ENCODE peak calls at places on chromosomes 12 and 14, in six cellular contexts. M, U, Y, N, J and I are unnamed samples.

GRCh38 chr12:46585854-46586621 is 213.5 kb upstream of the SLC38A2 start:
- DNase-seq in J (peak; percentile 47), U (peak; percentile 45), M (peak; percentile 93), Y (peak; percentile 42), N (no peak), I (peak; percentile 49)

GRCh38 chr14:29144598-29144997 is 378.0 kb downstream of the FOXG1 start:
- DNase-seq in N (no peak), Y (no peak), J (no peak), M (peak; percentile 66), U (no peak), I (no peak)

GRCh38 chr12:47715393-47715876 is 9.6 kb upstream of the RPAP3 start:
- DNase-seq in N (no peak), J (peak; percentile 89), U (peak; percentile 71), M (peak; percentile 91), Y (peak; percentile 63), I (peak; percentile 91)

GRCh38 chr12:93634416-93634815 is 42.8 kb upstream of the CRADD start:
- DNase-seq in M (peak; percentile 46), J (no peak), N (no peak), U (no peak), Y (no peak), I (no peak)

GRCh38 chr12:4015225-4016076 is 142.3 kb upstream of the PARP11 start:
- DNase-seq in J (no peak), N (no peak), Y (no peak), M (no peak), U (peak; percentile 12), I (no peak)

GRCh38 chr12:1630081-1630826 is 1.2 kb downstream of the WNT5B start:
- DNase-seq in M (peak; percentile 36), J (peak; percentile 43), Y (peak; percentile 37), N (no peak), U (peak; percentile 15), I (peak; percentile 27)

GRCh38 chr12:11014234-11014633 is 8.2 kb downstream of the TAS2R19 start:
- DNase-seq in J (no peak), M (no peak), U (no peak), Y (no peak), N (no peak), I (no peak)

GRCh38 chr14:88559852-88560251 is 3.0 kb upstream of the ZC3H14 start:
- DNase-seq in M (peak; percentile 63), U (no peak), J (peak; percentile 27), Y (no peak), N (no peak), I (no peak)

GRCh38 chr14:49019467-49020100 is 566.6 kb downstream of the RPS29 start:
- DNase-seq in U (no peak), M (no peak), N (no peak), Y (no peak), J (peak; percentile 2), I (no peak)

GRCh38 chr12:30110970-30111586 is 327.3 kb upstream of the TMTC1 start:
- DNase-seq in U (no peak), M (peak; percentile 51), Y (no peak), J (no peak), N (no peak), I (no peak)

GRCh38 chr14:56207626-56208297 is 89.6 kb downstream of the PELI2 start:
- DNase-seq in N (no peak), M (peak; percentile 25), Y (no peak), J (no peak), U (no peak), I (no peak)

GRCh38 chr12:47768323-47768811 is 4.7 kb upstream of the SLC48A1 start:
- DNase-seq in Y (no peak), N (no peak), J (no peak), M (peak; percentile 92), U (no peak), I (no peak)

GRCh38 chr12:77837876-77838291 is 7.2 kb downstream of the NAV3 start:
- DNase-seq in N (no peak), M (no peak), U (no peak), J (no peak), Y (no peak), I (no peak)

GRCh38 chr12:109625131-109625559 is 51.6 kb downstream of the MVK start:
- DNase-seq in U (no peak), Y (no peak), N (no peak), M (peak; percentile 62), J (no peak), I (no peak)

GRCh38 chr12:56461235-56462159 is 6.9 kb upstream of the SPRYD4 start:
- DNase-seq in N (no peak), U (no peak), M (peak; percentile 65), J (no peak), Y (no peak), I (no peak)

GRCh38 chr12:47297993-47298392 is 218.2 kb upstream of the AMIGO2 start:
- DNase-seq in N (no peak), J (no peak), Y (no peak), U (no peak), M (no peak), I (no peak)

GRCh38 chr12:88946377-88946997 is 366.2 kb upstream of the KITLG start:
- DNase-seq in J (peak; percentile 81), N (no peak), Y (no peak), M (no peak), U (no peak), I (no peak)

GRCh38 chr12:124730455-124730932 is 133.2 kb downstream of the SCARB1 start:
- DNase-seq in U (no peak), Y (no peak), J (no peak), N (no peak), M (peak; percentile 68), I (no peak)

GRCh38 chr14:23147676-23148075 is 28.6 kb upstream of the CEBPE start:
- DNase-seq in N (no peak), J (no peak), Y (no peak), U (no peak), M (peak; percentile 61), I (no peak)

GRCh38 chr14:24241829-24242443 is 487 bp downstream of the TINF2 start:
- DNase-seq in U (peak; percentile 88), N (no peak), M (peak; percentile 95), Y (peak; percentile 92), J (peak; percentile 93), I (peak; percentile 93)

GRCh38 chr12:87618199-87618598 is 411.0 kb downstream of the C12orf50 start:
- DNase-seq in U (no peak), N (no peak), Y (no peak), M (no peak), J (peak; percentile 16), I (no peak)

GRCh38 chr14:73263606-73264005 is 26.3 kb downstream of the PAPLN start:
- DNase-seq in J (no peak), Y (no peak), N (no peak), U (no peak), M (no peak), I (no peak)

GRCh38 chr14:88607829-88608228 is 45.0 kb downstream of the ZC3H14 start:
- DNase-seq in N (no peak), Y (no peak), M (no peak), J (peak; percentile 1), U (no peak), I (no peak)

GRCh38 chr12:56528836-56529235 is 7.2 kb downstream of the RBMS2 start:
- DNase-seq in M (no peak), U (no peak), J (no peak), N (no peak), Y (no peak), I (no peak)

GRCh38 chr14:75282166-75282547 is 3.5 kb downstream of the FOS start:
- DNase-seq in Y (no peak), U (no peak), M (no peak), N (no peak), J (no peak), I (no peak)

GRCh38 chr12:46402861-46403731 is 30.5 kb upstream of the SLC38A2 start:
- DNase-seq in Y (no peak), J (no peak), M (peak; percentile 17), N (no peak), U (no peak), I (no peak)

GRCh38 chr14:52314521-52315354 is 626 bp downstream of the PTGER2 start:
- DNase-seq in M (no peak), N (no peak), J (peak; percentile 37), Y (peak; percentile 26), U (peak; percentile 9), I (peak; percentile 56)

GRCh38 chr12:52216107-52216506 is 16.9 kb upstream of the KRT7 start:
- DNase-seq in Y (no peak), J (peak; percentile 22), N (no peak), M (peak; percentile 3), U (no peak), I (no peak)

GRCh38 chr12:122646568-122647220 is 56.5 kb downstream of the HCAR2 start:
- DNase-seq in N (peak; percentile 90), M (peak; percentile 76), J (peak; percentile 99), U (no peak), Y (no peak), I (peak; percentile 82)

GRCh38 chr14:100834441-100835277 is 8.7 kb downstream of the MEG3 start:
- DNase-seq in M (no peak), J (no peak), U (no peak), N (no peak), Y (no peak), I (no peak)

GRCh38 chr14:50060871-50061663 is 55.3 kb downstream of the VCPKMT start:
- DNase-seq in J (peak; percentile 93), U (no peak), M (peak; percentile 88), Y (peak; percentile 23), N (no peak), I (peak; percentile 75)
- TF ChIP-seq CTCF in J (no peak), U (peak; percentile 32), M (peak; percentile 33), Y (peak; percentile 11), N (no peak), I (no peak)

GRCh38 chr12:133080619-133081407 is at the start of gene ZNF140:
- DNase-seq in Y (peak; percentile 96), J (peak; percentile 99), M (peak; percentile 44), U (no peak), N (peak; percentile 76), I (peak; percentile 98)
- TF ChIP-seq CTCF in Y (no peak), J (no peak), M (no peak), U (peak; percentile 33), N (no peak), I (peak; percentile 43)

GRCh38 chr12:120581998-120582397 is 796 bp upstream of the POP5 start:
- DNase-seq in N (no peak), Y (no peak), M (peak; percentile 25), J (no peak), U (no peak), I (peak; percentile 32)

GRCh38 chr12:120586860-120587259 is 5.7 kb upstream of the POP5 start:
- DNase-seq in N (no peak), M (no peak), J (no peak), U (no peak), Y (no peak), I (no peak)

GRCh38 chr12:120586216-120586615 is 5.0 kb upstream of the POP5 start:
- DNase-seq in M (no peak), J (no peak), U (no peak), N (no peak), Y (no peak), I (no peak)

GRCh38 chr12:120583478-120584030 is 2.4 kb upstream of the POP5 start:
- DNase-seq in N (no peak), Y (peak; percentile 84), M (peak; percentile 87), U (peak; percentile 80), J (peak; percentile 87), I (peak; percentile 86)

GRCh38 chr12:120584343-120585149 is 3.3 kb upstream of the POP5 start:
- DNase-seq in J (peak; percentile 80), U (peak; percentile 39), N (no peak), Y (peak; percentile 48), M (peak; percentile 77), I (peak; percentile 62)
- TF ChIP-seq CTCF in J (peak; percentile 41), U (peak; percentile 37), N (peak; percentile 31), Y (no peak), M (no peak), I (peak; percentile 50)

DNA sequence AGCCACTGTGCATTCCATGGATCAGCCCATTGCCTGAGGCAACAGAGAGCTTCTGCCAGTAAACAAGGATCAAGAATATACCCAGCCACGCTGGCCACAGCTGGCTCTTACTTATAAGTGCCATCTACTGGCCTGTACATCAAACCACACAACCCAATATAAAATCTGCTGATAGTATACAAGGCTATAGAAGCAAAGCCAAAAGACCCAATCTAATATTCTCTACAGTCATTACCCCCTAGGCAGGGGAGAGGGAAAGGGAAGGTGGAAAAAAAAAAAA is 4.4 kb upstream of the FAM186B start:
- DNase-seq in J (peak; percentile 38), Y (no peak), M (peak; percentile 54), U (no peak), N (no peak), I (no peak)
- TF ChIP-seq CTCF in J (peak; percentile 16), Y (no peak), M (peak; percentile 43), U (no peak), N (no peak), I (no peak)